ENCODE peak calls at places on chromosomes 11 and 22, in six cellular contexts. One of them, this sample, is unnamed.

GRCh38 chr11:76159303-76159937 is 46.9 kb downstream of the WNT11 start:
- DNase-seq in cardiac muscle cell: no peak
- DNase-seq in upper lobe of right lung: peak
- DNase-seq in CD4-positive, alpha-beta T cell: no peak
- DNase-seq in mucosa of descending colon: no peak
- DNase-seq in astrocyte of the spinal cord: no peak
- DNase-seq in this sample: no peak

GRCh38 chr11:14267861-14268635 is 90.9 kb downstream of the RRAS2 start:
- DNase-seq in astrocyte of the spinal cord: peak
- DNase-seq in CD4-positive, alpha-beta T cell: no peak
- DNase-seq in cardiac muscle cell: no peak
- DNase-seq in upper lobe of right lung: no peak
- DNase-seq in mucosa of descending colon: no peak
- DNase-seq in this sample: no peak

GRCh38 chr11:47541070-47541469 is 11.9 kb downstream of the CELF1 start:
- DNase-seq in cardiac muscle cell: no peak
- DNase-seq in astrocyte of the spinal cord: no peak
- DNase-seq in mucosa of descending colon: no peak
- DNase-seq in CD4-positive, alpha-beta T cell: no peak
- DNase-seq in upper lobe of right lung: no peak
- DNase-seq in this sample: no peak

GRCh38 chr11:35458846-35459245 is 39.5 kb upstream of the SLC1A2 start:
- DNase-seq in mucosa of descending colon: no peak
- DNase-seq in cardiac muscle cell: no peak
- DNase-seq in astrocyte of the spinal cord: peak
- DNase-seq in CD4-positive, alpha-beta T cell: no peak
- DNase-seq in upper lobe of right lung: no peak
- DNase-seq in this sample: no peak

GRCh38 chr11:65934014-65934413 is 11.3 kb upstream of the TSGA10IP start:
- DNase-seq in CD4-positive, alpha-beta T cell: no peak
- DNase-seq in cardiac muscle cell: no peak
- DNase-seq in astrocyte of the spinal cord: no peak
- DNase-seq in mucosa of descending colon: no peak
- DNase-seq in upper lobe of right lung: no peak
- DNase-seq in this sample: no peak

GRCh38 chr22:43424865-43425630 is 13.2 kb downstream of the MPPED1 start:
- DNase-seq in upper lobe of right lung: no peak
- DNase-seq in cardiac muscle cell: no peak
- DNase-seq in mucosa of descending colon: no peak
- DNase-seq in astrocyte of the spinal cord: no peak
- DNase-seq in CD4-positive, alpha-beta T cell: no peak
- DNase-seq in this sample: no peak

GRCh38 chr22:42978453-42979103 is 36.4 kb downstream of the PACSIN2 start:
- DNase-seq in cardiac muscle cell: no peak
- DNase-seq in upper lobe of right lung: no peak
- DNase-seq in CD4-positive, alpha-beta T cell: no peak
- DNase-seq in astrocyte of the spinal cord: no peak
- DNase-seq in mucosa of descending colon: no peak
- DNase-seq in this sample: peak

GRCh38 chr11:46504817-46505613 is 88.8 kb downstream of the AMBRA1 start:
- DNase-seq in astrocyte of the spinal cord: peak
- DNase-seq in upper lobe of right lung: no peak
- DNase-seq in cardiac muscle cell: no peak
- DNase-seq in CD4-positive, alpha-beta T cell: no peak
- DNase-seq in mucosa of descending colon: no peak
- DNase-seq in this sample: peak

GRCh38 chr22:45229181-45229580 is 11.5 kb downstream of the KIAA0930 start:
- DNase-seq in mucosa of descending colon: no peak
- DNase-seq in astrocyte of the spinal cord: no peak
- DNase-seq in upper lobe of right lung: no peak
- DNase-seq in cardiac muscle cell: no peak
- DNase-seq in CD4-positive, alpha-beta T cell: no peak
- DNase-seq in this sample: no peak

GRCh38 chr22:49657275-49657973 is 170.2 kb downstream of the BRD1 start:
- DNase-seq in astrocyte of the spinal cord: no peak
- DNase-seq in CD4-positive, alpha-beta T cell: peak
- DNase-seq in cardiac muscle cell: no peak
- DNase-seq in mucosa of descending colon: peak
- DNase-seq in upper lobe of right lung: peak
- DNase-seq in this sample: no peak

GRCh38 chr11:122981388-122982264 is at the start of gene BSX:
- DNase-seq in CD4-positive, alpha-beta T cell: peak
- DNase-seq in cardiac muscle cell: peak
- DNase-seq in upper lobe of right lung: peak
- DNase-seq in mucosa of descending colon: peak
- DNase-seq in astrocyte of the spinal cord: peak
- DNase-seq in this sample: peak

GRCh38 chr22:47021371-47022074 is 259.1 kb downstream of the TBC1D22A start:
- DNase-seq in CD4-positive, alpha-beta T cell: no peak
- DNase-seq in upper lobe of right lung: peak
- DNase-seq in cardiac muscle cell: no peak
- DNase-seq in astrocyte of the spinal cord: no peak
- DNase-seq in mucosa of descending colon: no peak
- DNase-seq in this sample: no peak

GRCh38 chr22:47023871-47024270 is 261.4 kb downstream of the TBC1D22A start:
- DNase-seq in CD4-positive, alpha-beta T cell: no peak
- DNase-seq in cardiac muscle cell: no peak
- DNase-seq in upper lobe of right lung: peak
- DNase-seq in astrocyte of the spinal cord: no peak
- DNase-seq in mucosa of descending colon: no peak
- DNase-seq in this sample: no peak

GRCh38 chr22:47020157-47020556 is 257.7 kb downstream of the TBC1D22A start:
- DNase-seq in upper lobe of right lung: peak
- DNase-seq in CD4-positive, alpha-beta T cell: no peak
- DNase-seq in astrocyte of the spinal cord: no peak
- DNase-seq in cardiac muscle cell: no peak
- DNase-seq in mucosa of descending colon: no peak
- DNase-seq in this sample: no peak

GRCh38 chr22:47022075-47022473 is 259.6 kb downstream of the TBC1D22A start:
- DNase-seq in cardiac muscle cell: no peak
- DNase-seq in mucosa of descending colon: no peak
- DNase-seq in upper lobe of right lung: peak
- DNase-seq in astrocyte of the spinal cord: no peak
- DNase-seq in CD4-positive, alpha-beta T cell: no peak
- DNase-seq in this sample: no peak

DNA sequence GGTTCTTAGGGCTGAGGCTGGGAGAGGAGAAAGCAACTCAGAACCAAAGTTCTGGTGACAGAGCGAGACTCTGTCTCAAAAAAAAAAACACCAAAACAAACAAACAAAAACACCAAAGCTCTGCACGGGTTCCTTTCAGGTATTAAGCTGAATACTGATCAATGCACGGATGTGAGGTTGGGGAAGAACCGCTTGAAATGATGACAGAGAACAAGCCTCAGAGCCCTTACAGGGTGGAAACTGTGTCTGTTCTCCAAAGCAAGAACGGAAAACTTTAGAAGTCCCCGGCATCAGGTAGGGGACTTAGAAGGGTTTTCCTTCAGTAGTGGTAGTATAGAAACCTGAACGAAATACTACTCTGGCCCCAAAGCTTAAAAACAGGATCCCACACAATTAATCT is 260.0 kb downstream of the TBC1D22A start:
- DNase-seq in upper lobe of right lung: no peak
- DNase-seq in astrocyte of the spinal cord: no peak
- DNase-seq in cardiac muscle cell: no peak
- DNase-seq in mucosa of descending colon: no peak
- DNase-seq in CD4-positive, alpha-beta T cell: no peak
- DNase-seq in this sample: no peak
- TF ChIP-seq CTCF in upper lobe of right lung: no peak
- TF ChIP-seq CTCF in astrocyte of the spinal cord: no peak
- TF ChIP-seq CTCF in cardiac muscle cell: no peak
- TF ChIP-seq CTCF in mucosa of descending colon: no peak
- TF ChIP-seq CTCF in CD4-positive, alpha-beta T cell: no peak
- TF ChIP-seq CTCF in this sample: no peak

GRCh38 chr11:132158091-132158490 is 787.7 kb downstream of the NTM start:
- DNase-seq in astrocyte of the spinal cord: no peak
- DNase-seq in cardiac muscle cell: peak
- DNase-seq in upper lobe of right lung: no peak
- DNase-seq in mucosa of descending colon: no peak
- DNase-seq in CD4-positive, alpha-beta T cell: no peak
- DNase-seq in this sample: peak
- TF ChIP-seq CTCF in astrocyte of the spinal cord: peak
- TF ChIP-seq CTCF in cardiac muscle cell: peak
- TF ChIP-seq CTCF in upper lobe of right lung: peak
- TF ChIP-seq CTCF in mucosa of descending colon: no peak
- TF ChIP-seq CTCF in CD4-positive, alpha-beta T cell: no peak
- TF ChIP-seq CTCF in this sample: peak

DNA sequence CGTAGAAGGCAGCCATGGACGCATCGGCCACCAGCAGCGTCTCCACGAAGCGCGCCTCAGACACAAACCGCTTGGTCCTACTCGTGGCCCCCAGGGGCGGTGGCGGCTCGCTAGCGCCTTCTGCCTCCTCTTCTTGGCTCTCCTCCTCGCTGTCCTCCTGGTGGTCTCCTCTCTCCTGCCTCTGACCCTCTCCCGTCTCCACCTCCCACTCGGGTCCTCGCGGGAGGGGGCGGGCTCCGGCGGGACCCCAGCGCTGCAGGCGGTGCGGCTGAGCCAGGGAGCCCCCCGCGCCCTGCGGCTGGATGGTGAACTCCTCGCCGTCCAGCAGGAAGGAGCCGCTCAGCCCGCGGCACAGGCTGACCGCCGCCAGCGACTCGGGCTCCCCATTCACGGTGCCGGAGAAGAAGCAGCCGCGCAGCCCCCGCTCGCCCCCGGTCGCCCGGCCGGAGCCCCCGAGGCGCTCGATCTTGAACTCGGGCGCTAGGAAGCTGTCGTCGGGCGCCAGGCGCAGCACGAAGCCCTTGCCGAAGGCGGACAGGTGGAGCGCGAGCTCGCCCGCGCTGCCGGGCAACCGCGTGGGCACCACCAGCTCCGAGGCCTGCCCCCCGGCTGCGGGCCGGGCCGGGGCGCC is 713 bp downstream of the ADAMTS8 start:
- DNase-seq in upper lobe of right lung: no peak
- DNase-seq in CD4-positive, alpha-beta T cell: no peak
- DNase-seq in astrocyte of the spinal cord: no peak
- DNase-seq in cardiac muscle cell: peak
- DNase-seq in mucosa of descending colon: no peak
- DNase-seq in this sample: no peak
- TF ChIP-seq CTCF in upper lobe of right lung: peak
- TF ChIP-seq CTCF in CD4-positive, alpha-beta T cell: no peak
- TF ChIP-seq CTCF in astrocyte of the spinal cord: peak
- TF ChIP-seq CTCF in cardiac muscle cell: peak
- TF ChIP-seq CTCF in mucosa of descending colon: no peak
- TF ChIP-seq CTCF in this sample: peak

DNA sequence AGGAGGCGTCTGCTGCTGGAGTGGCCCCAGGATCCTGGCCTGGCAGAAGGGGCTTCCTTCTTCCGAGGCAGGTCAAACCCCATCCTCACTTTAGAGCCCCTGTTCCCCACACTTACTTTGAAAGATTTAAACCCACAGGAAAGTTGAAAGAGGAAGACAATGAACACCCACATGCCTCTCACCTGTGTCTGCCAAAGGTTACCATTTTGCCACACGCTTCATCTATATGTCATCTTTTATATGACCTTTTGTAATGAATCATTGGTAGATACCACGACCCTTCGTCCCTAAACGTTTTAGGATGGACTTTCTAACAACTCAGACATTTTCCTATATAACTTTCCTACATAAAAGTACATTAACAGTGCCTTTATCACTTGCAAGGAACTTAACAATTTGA is 39.8 kb upstream of the BID start:
- DNase-seq in cardiac muscle cell: no peak
- DNase-seq in mucosa of descending colon: no peak
- DNase-seq in upper lobe of right lung: no peak
- DNase-seq in astrocyte of the spinal cord: no peak
- DNase-seq in CD4-positive, alpha-beta T cell: no peak
- DNase-seq in this sample: no peak
- TF ChIP-seq CTCF in cardiac muscle cell: no peak
- TF ChIP-seq CTCF in mucosa of descending colon: no peak
- TF ChIP-seq CTCF in upper lobe of right lung: no peak
- TF ChIP-seq CTCF in astrocyte of the spinal cord: no peak
- TF ChIP-seq CTCF in CD4-positive, alpha-beta T cell: no peak
- TF ChIP-seq CTCF in this sample: no peak

This sample was measured in HFFc6.